ENCODE peak calls at places on chromosomes 7 and 10, in five cellular contexts. R is left cardiac atrium, K is Panc1, W is heart right ventricle, D is lower lobe of right lung. J is an unnamed sample.

GRCh38 chr7:826230-826905 is 5.9 kb upstream of the SUN1 start:
- ATAC-seq in W (no peak), K (no peak), D (no peak), R (no peak), J (no peak)

GRCh38 chr7:141042222-141043193 is 27.8 kb upstream of the MRPS33 start:
- ATAC-seq in W (no peak), D (no peak), K (no peak), R (no peak), J (peak)

GRCh38 chr10:103542764-103543616 is 49.5 kb downstream of the NEURL1 start:
- ATAC-seq in R (peak), K (peak), D (peak), W (peak), J (no peak)

GRCh38 chr7:71419546-71420337 is 287.8 kb downstream of the GALNT17 start:
- ATAC-seq in W (no peak), R (no peak), K (no peak), D (no peak), J (no peak)

GRCh38 chr10:132848306-132848705 is 62.4 kb upstream of the NKX6-2 start:
- ATAC-seq in R (no peak), K (no peak), D (no peak), W (no peak), J (no peak)

GRCh38 chr10:124946945-124947344 is 5.0 kb downstream of the ZRANB1 start:
- ATAC-seq in W (peak), D (no peak), R (no peak), K (no peak), J (no peak)

GRCh38 chr7:36298145-36298544 is 91.5 kb upstream of the ANLN start:
- ATAC-seq in R (no peak), K (no peak), W (peak), D (no peak), J (no peak)

GRCh38 chr10:45454859-45455258 is 80.8 kb downstream of the ALOX5 start:
- ATAC-seq in D (no peak), R (no peak), K (no peak), W (no peak), J (no peak)

GRCh38 chr10:35906155-35906554 is 264.1 kb upstream of the FZD8 start:
- ATAC-seq in R (no peak), W (no peak), K (no peak), D (no peak), J (no peak)

GRCh38 chr7:130595986-130596385 is 72.6 kb downstream of the COPG2 start:
- ATAC-seq in K (no peak), D (no peak), R (no peak), W (no peak), J (no peak)

GRCh38 chr10:20041931-20042330 is 225.7 kb downstream of the PLXDC2 start:
- ATAC-seq in K (no peak), R (no peak), D (no peak), W (no peak), J (no peak)

GRCh38 chr10:61397175-61397986 is 55.8 kb downstream of the TMEM26 start:
- ATAC-seq in D (peak), R (no peak), K (peak), W (peak), J (peak)

GRCh38 chr7:129168219-129168991 is 20.0 kb upstream of the SMO start:
- ATAC-seq in W (peak), K (no peak), R (peak), D (peak), J (peak)

GRCh38 chr7:82317257-82317721 is 126.3 kb downstream of the CACNA2D1 start:
- ATAC-seq in R (no peak), W (peak), K (no peak), D (no peak), J (no peak)

GRCh38 chr10:7896297-7896696 is 78.0 kb downstream of the TAF3 start:
- ATAC-seq in R (no peak), W (no peak), D (no peak), K (no peak), J (no peak)

GRCh38 chr7:155590215-155591023 is 44.1 kb upstream of the CNPY1 start:
- ATAC-seq in K (peak), D (peak), R (no peak), W (peak), J (no peak)

GRCh38 chr7:69814421-69814962 is 216.2 kb downstream of the AUTS2 start:
- ATAC-seq in W (peak), R (peak), D (peak), K (no peak), J (no peak)

GRCh38 chr10:105742184-105742583 is 1101.1 kb downstream of the SORCS3 start:
- ATAC-seq in K (no peak), D (no peak), R (peak), W (peak), J (no peak)

J was measured in esophagus mucosa.